ENCODE peak calls at places on chromosomes 3 and 15, in five cellular contexts. V is CD8-positive, alpha-beta T cell; T is kidney epithelial cell; K is Panc1; G is psoas muscle. H is an unnamed sample.
A peak's percentile ranks its signal among the peaks of the same experiment; 100 is the strongest.

GRCh38 chr3:143644370-143645089 is 203.7 kb downstream of the SLC9A9 start:
- DNase-seq in V (peak; percentile 12), T (peak; percentile 53), K (peak; percentile 33), G (no peak), H (peak; percentile 6)

GRCh38 chr3:19920401-19921075 is 13.5 kb downstream of the EFHB start:
- DNase-seq in V (no peak), T (peak; percentile 32), K (no peak), G (no peak), H (no peak)

GRCh38 chr3:100044369-100044768 is 69.9 kb downstream of the FILIP1L start:
- DNase-seq in V (no peak), T (no peak), K (no peak), G (no peak), H (no peak)

GRCh38 chr3:45538641-45538986 is 55.9 kb upstream of the LIMD1 start:
- DNase-seq in V (no peak), T (no peak), K (no peak), G (no peak), H (no peak)

GRCh38 chr3:173553635-173554280 is 156.2 kb downstream of the NLGN1 start:
- DNase-seq in V (no peak), T (no peak), K (peak; percentile 15), G (no peak), H (no peak)

GRCh38 chr15:94026458-94026967 is 204.8 kb upstream of the MCTP2 start:
- DNase-seq in V (no peak), T (peak; percentile 45), K (no peak), G (no peak), H (no peak)

GRCh38 chr3:50112462-50112861 is 23.7 kb downstream of the RBM5 start:
- DNase-seq in V (no peak), T (no peak), K (no peak), G (no peak), H (no peak)

GRCh38 chr3:107943860-107944543 is 146.8 kb downstream of the CD47 start:
- DNase-seq in V (no peak), T (no peak), K (no peak), G (no peak), H (no peak)

GRCh38 chr3:133573629-133574194 is at the start of gene CDV3:
- DNase-seq in V (no peak), T (no peak), K (no peak), G (no peak), H (no peak)

GRCh38 chr3:64332461-64333350 is 107.4 kb upstream of the PRICKLE2 start:
- DNase-seq in V (no peak), T (no peak), K (no peak), G (no peak), H (no peak)

GRCh38 chr3:81005992-81006391 is 755.5 kb downstream of the GBE1 start:
- DNase-seq in V (no peak), T (no peak), K (no peak), G (no peak), H (no peak)

GRCh38 chr15:74783072-74783807 is 1.4 kb downstream of the CSK start:
- DNase-seq in V (no peak), T (no peak), K (no peak), G (no peak), H (no peak)

GRCh38 chr15:78714890-78715289 is 73.9 kb upstream of the CHRNB4 start:
- DNase-seq in V (no peak), T (no peak), K (no peak), G (no peak), H (no peak)

GRCh38 chr3:197690754-197691153 is 46.0 kb downstream of the RUBCN start:
- DNase-seq in V (no peak), T (no peak), K (no peak), G (no peak), H (no peak)

GRCh38 chr3:62525276-62525675 is 151.9 kb upstream of the FEZF2 start:
- DNase-seq in V (no peak), T (no peak), K (no peak), G (no peak), H (no peak)

GRCh38 chr15:39407116-39407515 is 173.8 kb upstream of the THBS1 start:
- DNase-seq in V (no peak), T (no peak), K (no peak), G (no peak), H (no peak)

GRCh38 chr3:71921036-71921435 is 136.1 kb upstream of the PROK2 start:
- DNase-seq in V (no peak), T (no peak), K (no peak), G (no peak), H (no peak)

GRCh38 chr3:157033001-157033400 is 126.9 kb downstream of the CCNL1 start:
- DNase-seq in V (no peak), T (no peak), K (no peak), G (no peak), H (no peak)

GRCh38 chr3:173862701-173863100 is 465.2 kb downstream of the NLGN1 start:
- DNase-seq in V (no peak), T (no peak), K (no peak), G (no peak), H (no peak)

GRCh38 chr3:57397175-57398026 is 104.9 kb upstream of the ASB14 start:
- DNase-seq in V (peak; percentile 54), T (no peak), K (peak; percentile 60), G (no peak), H (peak; percentile 75)

GRCh38 chr15:73324496-73325170 is 44.1 kb downstream of the HCN4 start:
- DNase-seq in V (no peak), T (no peak), K (no peak), G (no peak), H (no peak)
- H3K4me3 ChIP-seq in V (no peak overlapping the region), T (no peak overlapping the region), K (no peak overlapping the region), G (no peak overlapping the region), H (no peak overlapping the region)

DNA sequence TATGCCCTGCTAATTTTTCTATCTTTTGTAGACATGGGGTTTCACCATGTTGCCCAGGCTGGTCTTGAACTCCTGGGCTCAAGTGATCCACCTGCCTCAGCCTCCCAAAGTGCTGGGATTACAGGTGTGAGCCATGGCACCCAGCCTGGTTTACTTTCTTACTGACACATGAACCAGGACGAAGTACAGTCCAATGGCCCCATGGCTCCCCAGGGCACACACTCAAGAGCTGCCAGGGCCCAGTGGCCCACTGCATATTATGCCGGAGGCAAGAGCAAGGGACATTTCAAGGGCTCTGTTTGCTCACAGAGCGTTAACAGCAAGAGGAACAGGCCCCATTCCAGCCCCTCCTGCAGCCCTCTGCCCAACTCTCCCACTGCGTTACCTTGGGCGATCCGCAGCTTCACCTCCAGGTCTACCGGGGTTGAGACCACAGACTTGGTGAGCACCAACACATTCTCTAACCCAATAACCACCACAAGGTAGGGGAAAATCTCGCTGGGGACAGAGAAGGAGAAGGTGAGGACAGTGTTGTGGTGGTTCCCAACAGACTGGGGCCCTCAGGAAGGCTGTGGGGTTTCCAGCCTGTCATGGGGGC is 42.8 kb downstream of the PTPN23 start:
- DNase-seq in V (no peak), T (no peak), K (no peak), G (no peak), H (no peak)
- H3K36me3 ChIP-seq in V (peaks cover 14% of the 10 kb centered on the region), T (peaks cover 4% of the 10 kb centered on the region), K (no peaks in the 10 kb centered on the region), G (peaks cover 86% of the 10 kb centered on the region), H (no peaks in the 10 kb centered on the region)

GRCh38 chr3:194689493-194689901 is 3.8 kb downstream of the FAM43A start:
- DNase-seq in V (peak; percentile 43), T (no peak), K (no peak), G (peak; percentile 39), H (no peak)
- H3K4me3 ChIP-seq in V (no peak overlapping the region), T (no peak overlapping the region), K (peak overlapping the region; percentile 72), G (peak overlapping the region; percentile 79), H (no peak overlapping the region)

DNA sequence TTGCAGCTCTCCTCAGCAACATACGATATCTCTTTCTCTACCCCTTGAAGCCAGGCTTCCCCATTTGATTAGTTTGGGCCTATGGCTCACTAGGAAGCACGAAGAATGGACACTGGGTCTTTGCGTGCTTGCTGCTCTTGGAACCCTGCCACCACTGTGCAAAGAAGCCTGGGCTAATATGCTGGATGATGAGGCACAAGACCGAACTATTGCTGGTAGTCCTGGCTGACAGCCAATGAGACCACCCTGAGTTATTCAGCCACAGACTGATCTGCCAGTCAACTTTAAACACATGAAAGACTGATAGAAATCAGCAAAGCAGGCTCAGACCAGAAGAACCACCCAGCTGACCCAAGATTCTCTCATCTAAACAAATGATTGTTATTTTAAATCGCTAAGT is 250.3 kb downstream of the CBLB start:
- DNase-seq in V (no peak), T (no peak), K (no peak), G (no peak), H (no peak)
- H3K36me3 ChIP-seq in V (no peaks in the 10 kb centered on the region), T (no peaks in the 10 kb centered on the region), K (no peaks in the 10 kb centered on the region), G (no peaks in the 10 kb centered on the region), H (no peaks in the 10 kb centered on the region)

DNA sequence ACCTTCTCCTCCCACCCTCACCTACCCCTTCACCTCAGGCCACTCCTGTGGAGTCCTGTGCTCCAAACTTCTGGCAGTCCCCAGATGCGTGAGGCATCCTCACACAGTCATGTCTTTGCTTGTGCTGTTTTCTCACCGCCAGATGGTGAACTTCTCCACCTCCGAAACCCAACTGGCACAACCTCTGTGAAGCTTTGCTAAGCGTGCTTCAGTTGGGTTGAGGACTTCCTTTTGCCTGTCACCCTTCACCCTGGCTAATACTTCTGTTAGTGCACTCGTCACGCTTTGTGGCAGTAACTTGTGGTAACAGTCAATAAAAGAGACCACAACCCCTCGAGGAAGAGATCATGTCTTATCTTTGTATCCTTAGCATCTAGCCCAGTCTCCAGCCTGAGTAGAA is 42.0 kb upstream of the SKOR1 start:
- DNase-seq in V (peak; percentile 56), T (no peak), K (no peak), G (no peak), H (peak; percentile 56)
- H3K4me3 ChIP-seq in V (no peak overlapping the region), T (no peak overlapping the region), K (no peak overlapping the region), G (no peak overlapping the region), H (no peak overlapping the region)

GRCh38 chr15:52674831-52675230 is 4.4 kb downstream of the ATOSA start:
- DNase-seq in V (no peak), T (no peak), K (no peak), G (no peak), H (no peak)
- H3K36me3 ChIP-seq in V (peaks cover 28% of the 10 kb centered on the region), T (no peaks in the 10 kb centered on the region), K (no peaks in the 10 kb centered on the region), G (peaks cover 77% of the 10 kb centered on the region), H (peaks cover 7% of the 10 kb centered on the region)

GRCh38 chr3:70580021-70580420 is 267.6 kb upstream of the MDFIC2 start:
- DNase-seq in V (no peak), T (no peak), K (no peak), G (no peak), H (no peak)

GRCh38 chr3:70583682-70584081 is 271.2 kb upstream of the MDFIC2 start:
- DNase-seq in V (no peak), T (no peak), K (no peak), G (no peak), H (no peak)
- H3K4me3 ChIP-seq in V (no peak overlapping the region), T (no peak overlapping the region), K (no peak overlapping the region), G (no peak overlapping the region), H (no peak overlapping the region)

DNA sequence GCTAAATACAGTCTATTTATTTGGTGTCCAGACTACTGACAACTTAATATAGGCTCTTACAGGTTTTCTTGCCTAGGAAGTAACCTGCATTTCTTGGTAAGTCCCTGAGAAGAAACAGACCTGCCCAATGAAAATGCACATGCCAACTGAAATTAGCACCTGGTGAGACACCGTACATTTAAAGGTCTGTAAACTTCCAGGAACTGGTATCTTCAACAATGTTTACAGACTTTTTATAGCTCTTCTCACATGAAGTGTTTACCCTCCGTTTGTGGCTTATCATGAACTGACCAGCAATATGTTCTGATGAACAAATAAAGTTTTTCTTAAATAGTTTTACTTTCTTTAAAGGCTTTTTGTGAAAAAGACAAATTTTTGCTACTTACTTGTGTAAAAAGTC is 93.3 kb downstream of the PCCB start:
- DNase-seq in V (no peak), T (no peak), K (no peak), G (no peak), H (no peak)
- H3K36me3 ChIP-seq in V (peaks cover 3% of the 10 kb centered on the region), T (no peaks in the 10 kb centered on the region), K (peaks cover 2% of the 10 kb centered on the region), G (peaks cover 60% of the 10 kb centered on the region), H (no peaks in the 10 kb centered on the region)